ENCODE peak calls at places on chromosomes 7 and 10, in ten cellular contexts. K is NCI-H1105; Z is fibroblast of mammary gland; I is neural crest cell; W is PC-3; M is AG08396; A is effector memory CD4-positive, alpha-beta T cell; S is iPS-NIHi11; D is stimulated activated CD8-positive, alpha-beta memory T cell treated with anti-CD3 and anti-CD28 coated beads, Interleukin-2, amount 100 ng/mL, for 48 hours; Q is SIG-M5. Y is an unnamed sample.
A peak's percentile ranks its signal among the peaks of the same experiment; 100 is the strongest.

GRCh38 chr7:50264908-50265307 is 39.6 kb upstream of the IKZF1 start:
- DNase-seq in S (no peak), Q (no peak), K (no peak), W (no peak), M (no peak), I (no peak), Z (no peak), D (no peak), A (no peak), Y (peak; percentile 3)

GRCh38 chr10:35940067-35940989 is 298.2 kb upstream of the FZD8 start:
- DNase-seq in Q (no peak), A (no peak), M (no peak), K (peak; percentile 48), S (no peak), Z (peak; percentile 53), D (no peak), I (no peak), W (no peak), Y (no peak)

GRCh38 chr7:17408245-17408903 is 109.9 kb downstream of the AHR start:
- DNase-seq in A (no peak), Z (peak; percentile 98), S (no peak), M (peak; percentile 62), I (no peak), W (peak; percentile 91), Q (peak; percentile 66), D (no peak), K (no peak), Y (peak; percentile 96)

GRCh38 chr10:69677914-69678654 is 48.0 kb downstream of the FAM241B start:
- DNase-seq in W (no peak), S (no peak), Q (no peak), D (no peak), I (no peak), K (no peak), Z (no peak), A (no peak), M (no peak), Y (no peak)

GRCh38 chr7:157693071-157693520 is 356.3 kb downstream of the DNAJB6 start:
- DNase-seq in S (no peak), Q (no peak), A (no peak), M (no peak), I (peak; percentile 65), K (no peak), W (no peak), D (no peak), Z (no peak), Y (no peak)

GRCh38 chr7:29607889-29608288 is 44.3 kb downstream of the PRR15 start:
- DNase-seq in W (peak; percentile 90), K (no peak), S (peak; percentile 26), A (no peak), M (peak; percentile 22), D (no peak), Q (no peak), I (no peak), Z (peak; percentile 65), Y (peak; percentile 97)

GRCh38 chr10:116741391-116742351 is 695 bp downstream of the HSPA12A start:
- DNase-seq in I (no peak), S (peak; percentile 36), D (no peak), Q (no peak), W (no peak), M (peak; percentile 54), K (no peak), A (no peak), Z (no peak), Y (no peak)

GRCh38 chr7:31878875-31879274 is 191.3 kb downstream of the PDE1C start:
- DNase-seq in I (no peak), Q (no peak), Z (no peak), K (no peak), M (no peak), A (no peak), W (no peak), D (no peak), S (no peak), Y (no peak)

GRCh38 chr10:117166420-117167345 is 28.6 kb upstream of the VAX1 start:
- DNase-seq in S (no peak), W (peak; percentile 43), Z (no peak), D (no peak), K (no peak), M (no peak), A (no peak), I (no peak), Q (no peak), Y (peak; percentile 42)

Y was measured in bronchial epithelial cell.